ENCODE peak calls at places on chromosome 14, in six cellular contexts. One of them, this sample, is unnamed.
A peak's percentile ranks its signal among the peaks of the same experiment; 100 is the strongest.

GRCh38 chr14:80477388-80478160 is 266.3 kb upstream of the DIO2 start:
- DNase-seq in T-helper 17 cell: no peak
- DNase-seq in hippocampal formation: no peak
- DNase-seq in activated CD4-positive, alpha-beta T cell treated with anti-CD3 and anti-CD28 coated beads, Interleukin-2, amount 10 ng/mL, durations not matched to agents 7 days and 5 days: no peak
- DNase-seq in GM19239: no peak
- DNase-seq in neural progenitor cell: no peak
- DNase-seq in this sample: no peak

GRCh38 chr14:100883789-100884101 is 19.8 kb downstream of the RTL1 start:
- DNase-seq in hippocampal formation: no peak
- DNase-seq in neural progenitor cell: no peak
- DNase-seq in T-helper 17 cell: no peak
- DNase-seq in GM19239: no peak
- DNase-seq in activated CD4-positive, alpha-beta T cell treated with anti-CD3 and anti-CD28 coated beads, Interleukin-2, amount 10 ng/mL, durations not matched to agents 7 days and 5 days: no peak
- DNase-seq in this sample: no peak

GRCh38 chr14:60326274-60326673 is 77.3 kb downstream of the PPM1A start:
- DNase-seq in neural progenitor cell: no peak
- DNase-seq in hippocampal formation: no peak
- DNase-seq in activated CD4-positive, alpha-beta T cell treated with anti-CD3 and anti-CD28 coated beads, Interleukin-2, amount 10 ng/mL, durations not matched to agents 7 days and 5 days: no peak
- DNase-seq in GM19239: no peak
- DNase-seq in T-helper 17 cell: no peak
- DNase-seq in this sample: no peak

GRCh38 chr14:59107819-59108218 is 80.6 kb upstream of the DAAM1 start:
- DNase-seq in activated CD4-positive, alpha-beta T cell treated with anti-CD3 and anti-CD28 coated beads, Interleukin-2, amount 10 ng/mL, durations not matched to agents 7 days and 5 days: no peak
- DNase-seq in hippocampal formation: no peak
- DNase-seq in GM19239: no peak
- DNase-seq in neural progenitor cell: no peak
- DNase-seq in T-helper 17 cell: no peak
- DNase-seq in this sample: no peak

GRCh38 chr14:100440207-100440631 is 117.1 kb downstream of the SLC25A47 start:
- DNase-seq in T-helper 17 cell: no peak
- DNase-seq in activated CD4-positive, alpha-beta T cell treated with anti-CD3 and anti-CD28 coated beads, Interleukin-2, amount 10 ng/mL, durations not matched to agents 7 days and 5 days: peak; percentile 44
- DNase-seq in hippocampal formation: peak; percentile 34
- DNase-seq in neural progenitor cell: peak; percentile 83
- DNase-seq in GM19239: no peak
- DNase-seq in this sample: peak; percentile 70

GRCh38 chr14:102795060-102795925 is 18.0 kb downstream of the TRAF3 start:
- DNase-seq in hippocampal formation: no peak
- DNase-seq in T-helper 17 cell: no peak
- DNase-seq in GM19239: no peak
- DNase-seq in neural progenitor cell: peak; percentile 26
- DNase-seq in activated CD4-positive, alpha-beta T cell treated with anti-CD3 and anti-CD28 coated beads, Interleukin-2, amount 10 ng/mL, durations not matched to agents 7 days and 5 days: peak; percentile 65
- DNase-seq in this sample: no peak

GRCh38 chr14:70448633-70449032 is 3.3 kb upstream of the ADAM21 start:
- DNase-seq in T-helper 17 cell: no peak
- DNase-seq in hippocampal formation: no peak
- DNase-seq in GM19239: no peak
- DNase-seq in neural progenitor cell: no peak
- DNase-seq in activated CD4-positive, alpha-beta T cell treated with anti-CD3 and anti-CD28 coated beads, Interleukin-2, amount 10 ng/mL, durations not matched to agents 7 days and 5 days: no peak
- DNase-seq in this sample: no peak

GRCh38 chr14:80110721-80111120 is 100.6 kb downstream of the DIO2 start:
- DNase-seq in neural progenitor cell: no peak
- DNase-seq in hippocampal formation: no peak
- DNase-seq in T-helper 17 cell: no peak
- DNase-seq in GM19239: no peak
- DNase-seq in activated CD4-positive, alpha-beta T cell treated with anti-CD3 and anti-CD28 coated beads, Interleukin-2, amount 10 ng/mL, durations not matched to agents 7 days and 5 days: no peak
- DNase-seq in this sample: no peak

GRCh38 chr14:52458721-52459085 is 93.6 kb downstream of the TXNDC16 start:
- DNase-seq in GM19239: no peak
- DNase-seq in T-helper 17 cell: no peak
- DNase-seq in neural progenitor cell: no peak
- DNase-seq in activated CD4-positive, alpha-beta T cell treated with anti-CD3 and anti-CD28 coated beads, Interleukin-2, amount 10 ng/mL, durations not matched to agents 7 days and 5 days: no peak
- DNase-seq in hippocampal formation: no peak
- DNase-seq in this sample: no peak

GRCh38 chr14:69712217-69712565 is 54.8 kb upstream of the SRSF5 start:
- DNase-seq in neural progenitor cell: no peak
- DNase-seq in hippocampal formation: no peak
- DNase-seq in activated CD4-positive, alpha-beta T cell treated with anti-CD3 and anti-CD28 coated beads, Interleukin-2, amount 10 ng/mL, durations not matched to agents 7 days and 5 days: no peak
- DNase-seq in T-helper 17 cell: no peak
- DNase-seq in GM19239: no peak
- DNase-seq in this sample: no peak

GRCh38 chr14:43031598-43031997 is 1424.9 kb downstream of the LRFN5 start:
- DNase-seq in GM19239: no peak
- DNase-seq in T-helper 17 cell: no peak
- DNase-seq in activated CD4-positive, alpha-beta T cell treated with anti-CD3 and anti-CD28 coated beads, Interleukin-2, amount 10 ng/mL, durations not matched to agents 7 days and 5 days: no peak
- DNase-seq in hippocampal formation: no peak
- DNase-seq in neural progenitor cell: no peak
- DNase-seq in this sample: no peak

GRCh38 chr14:102927346-102927877 is 4.9 kb downstream of the AMN start:
- DNase-seq in GM19239: no peak
- DNase-seq in hippocampal formation: no peak
- DNase-seq in neural progenitor cell: no peak
- DNase-seq in activated CD4-positive, alpha-beta T cell treated with anti-CD3 and anti-CD28 coated beads, Interleukin-2, amount 10 ng/mL, durations not matched to agents 7 days and 5 days: no peak
- DNase-seq in T-helper 17 cell: no peak
- DNase-seq in this sample: no peak

GRCh38 chr14:41303506-41303905 is 303.2 kb upstream of the LRFN5 start:
- DNase-seq in neural progenitor cell: no peak
- DNase-seq in GM19239: no peak
- DNase-seq in activated CD4-positive, alpha-beta T cell treated with anti-CD3 and anti-CD28 coated beads, Interleukin-2, amount 10 ng/mL, durations not matched to agents 7 days and 5 days: no peak
- DNase-seq in hippocampal formation: no peak
- DNase-seq in T-helper 17 cell: no peak
- DNase-seq in this sample: no peak

GRCh38 chr14:105537580-105538474 is 11.4 kb downstream of the TMEM121 start:
- DNase-seq in hippocampal formation: no peak
- DNase-seq in neural progenitor cell: peak; percentile 40
- DNase-seq in GM19239: peak; percentile 87
- DNase-seq in activated CD4-positive, alpha-beta T cell treated with anti-CD3 and anti-CD28 coated beads, Interleukin-2, amount 10 ng/mL, durations not matched to agents 7 days and 5 days: peak; percentile 68
- DNase-seq in T-helper 17 cell: peak; percentile 68
- DNase-seq in this sample: peak; percentile 55

GRCh38 chr14:21220874-21221477 is 48.3 kb downstream of the HNRNPC start:
- DNase-seq in T-helper 17 cell: no peak
- DNase-seq in GM19239: no peak
- DNase-seq in neural progenitor cell: no peak
- DNase-seq in hippocampal formation: no peak
- DNase-seq in activated CD4-positive, alpha-beta T cell treated with anti-CD3 and anti-CD28 coated beads, Interleukin-2, amount 10 ng/mL, durations not matched to agents 7 days and 5 days: no peak
- DNase-seq in this sample: no peak

GRCh38 chr14:48560421-48560820 is 885.0 kb upstream of the MDGA2 start:
- DNase-seq in activated CD4-positive, alpha-beta T cell treated with anti-CD3 and anti-CD28 coated beads, Interleukin-2, amount 10 ng/mL, durations not matched to agents 7 days and 5 days: no peak
- DNase-seq in GM19239: no peak
- DNase-seq in T-helper 17 cell: no peak
- DNase-seq in neural progenitor cell: no peak
- DNase-seq in hippocampal formation: no peak
- DNase-seq in this sample: no peak

GRCh38 chr14:88597601-88598000 is 34.8 kb downstream of the ZC3H14 start:
- DNase-seq in GM19239: no peak
- DNase-seq in T-helper 17 cell: no peak
- DNase-seq in hippocampal formation: no peak
- DNase-seq in neural progenitor cell: no peak
- DNase-seq in activated CD4-positive, alpha-beta T cell treated with anti-CD3 and anti-CD28 coated beads, Interleukin-2, amount 10 ng/mL, durations not matched to agents 7 days and 5 days: no peak
- DNase-seq in this sample: no peak

GRCh38 chr14:33363687-33364086 is 425.0 kb downstream of the NPAS3 start:
- DNase-seq in GM19239: no peak
- DNase-seq in neural progenitor cell: no peak
- DNase-seq in T-helper 17 cell: no peak
- DNase-seq in activated CD4-positive, alpha-beta T cell treated with anti-CD3 and anti-CD28 coated beads, Interleukin-2, amount 10 ng/mL, durations not matched to agents 7 days and 5 days: no peak
- DNase-seq in hippocampal formation: no peak
- DNase-seq in this sample: no peak

GRCh38 chr14:105255021-105255507 is 6.7 kb downstream of the BTBD6 start:
- DNase-seq in activated CD4-positive, alpha-beta T cell treated with anti-CD3 and anti-CD28 coated beads, Interleukin-2, amount 10 ng/mL, durations not matched to agents 7 days and 5 days: no peak
- DNase-seq in T-helper 17 cell: no peak
- DNase-seq in hippocampal formation: no peak
- DNase-seq in neural progenitor cell: no peak
- DNase-seq in GM19239: no peak
- DNase-seq in this sample: no peak

GRCh38 chr14:40213701-40214100 is 781.5 kb upstream of the FBXO33 start:
- DNase-seq in neural progenitor cell: no peak
- DNase-seq in GM19239: no peak
- DNase-seq in activated CD4-positive, alpha-beta T cell treated with anti-CD3 and anti-CD28 coated beads, Interleukin-2, amount 10 ng/mL, durations not matched to agents 7 days and 5 days: no peak
- DNase-seq in T-helper 17 cell: no peak
- DNase-seq in hippocampal formation: no peak
- DNase-seq in this sample: no peak

GRCh38 chr14:25406818-25407217 is 356.9 kb upstream of the STXBP6 start:
- DNase-seq in T-helper 17 cell: no peak
- DNase-seq in hippocampal formation: no peak
- DNase-seq in neural progenitor cell: peak; percentile 76
- DNase-seq in GM19239: no peak
- DNase-seq in activated CD4-positive, alpha-beta T cell treated with anti-CD3 and anti-CD28 coated beads, Interleukin-2, amount 10 ng/mL, durations not matched to agents 7 days and 5 days: peak; percentile 13
- DNase-seq in this sample: peak; percentile 20

GRCh38 chr14:85037411-85037810 is 492.5 kb upstream of the FLRT2 start:
- DNase-seq in neural progenitor cell: no peak
- DNase-seq in hippocampal formation: no peak
- DNase-seq in GM19239: no peak
- DNase-seq in activated CD4-positive, alpha-beta T cell treated with anti-CD3 and anti-CD28 coated beads, Interleukin-2, amount 10 ng/mL, durations not matched to agents 7 days and 5 days: no peak
- DNase-seq in T-helper 17 cell: no peak
- DNase-seq in this sample: no peak

GRCh38 chr14:92415969-92416368 is 93.0 kb downstream of the SLC24A4 start:
- DNase-seq in activated CD4-positive, alpha-beta T cell treated with anti-CD3 and anti-CD28 coated beads, Interleukin-2, amount 10 ng/mL, durations not matched to agents 7 days and 5 days: no peak
- DNase-seq in GM19239: no peak
- DNase-seq in neural progenitor cell: no peak
- DNase-seq in hippocampal formation: no peak
- DNase-seq in T-helper 17 cell: no peak
- DNase-seq in this sample: no peak

GRCh38 chr14:58617619-58618018 is 20.1 kb upstream of the DACT1 start:
- DNase-seq in activated CD4-positive, alpha-beta T cell treated with anti-CD3 and anti-CD28 coated beads, Interleukin-2, amount 10 ng/mL, durations not matched to agents 7 days and 5 days: no peak
- DNase-seq in GM19239: no peak
- DNase-seq in neural progenitor cell: no peak
- DNase-seq in T-helper 17 cell: no peak
- DNase-seq in hippocampal formation: no peak
- DNase-seq in this sample: no peak

This sample was measured in WERI-Rb-1.